ENCODE peak calls at places on chromosome X, in four cellular contexts. Q, N, M and G are unnamed samples.

GRCh38 chrX:100491174-100491573 is 81.1 kb upstream of the PCDH19 start:
- DNase-seq in Q (no peak), N (no peak), M (no peak), G (no peak)

GRCh38 chrX:118726887-118727685 is at the start of gene IL13RA1:
- DNase-seq in Q (peak; percentile 76), N (no peak), M (peak; percentile 81), G (peak; percentile 87)

GRCh38 chrX:78979789-78980464 is 34.7 kb downstream of the P2RY10 start:
- DNase-seq in Q (no peak), N (peak; percentile 8), M (peak; percentile 3), G (no peak)

GRCh38 chrX:7318246-7318645 is 170.3 kb upstream of the PUDP start:
- DNase-seq in Q (no peak), N (no peak), M (no peak), G (no peak)

GRCh38 chrX:45233541-45233940 is 32.9 kb upstream of the DIPK2B start:
- DNase-seq in Q (no peak), N (no peak), M (no peak), G (peak; percentile 16)

GRCh38 chrX:1661048-1661921 is 46.4 kb downstream of the ASMT start:
- DNase-seq in Q (peak; percentile 51), N (peak; percentile 98), M (no peak), G (no peak)

GRCh38 chrX:119417842-119418241 is 18.7 kb downstream of the SLC25A43 start:
- DNase-seq in Q (no peak), N (peak; percentile 36), M (peak; percentile 28), G (no peak)

GRCh38 chrX:120761810-120762209 is 113.9 kb downstream of the CT47B1 start:
- DNase-seq in Q (no peak), N (no peak), M (peak; percentile 38), G (no peak)

GRCh38 chrX:150729956-150730355 is 36.8 kb downstream of the MTMR1 start:
- DNase-seq in Q (no peak), N (no peak), M (no peak), G (no peak)

GRCh38 chrX:107559506-107559905 is 68.8 kb upstream of the PRPS1 start:
- DNase-seq in Q (no peak), N (no peak), M (no peak), G (no peak)

GRCh38 chrX:47849776-47850175 is 13.1 kb downstream of the ZNF81 start:
- DNase-seq in Q (no peak), N (peak; percentile 14), M (no peak), G (no peak)

GRCh38 chrX:20863649-20864048 is 510.6 kb upstream of the CNKSR2 start:
- DNase-seq in Q (no peak), N (no peak), M (no peak), G (peak; percentile 0)

GRCh38 chrX:136192135-136192534 is 44.8 kb downstream of the FHL1 start:
- DNase-seq in Q (no peak), N (no peak), M (no peak), G (no peak)

GRCh38 chrX:43741843-43742573 is 85.9 kb downstream of the MAOA start:
- DNase-seq in Q (no peak), N (no peak), M (peak; percentile 85), G (peak; percentile 46)

GRCh38 chrX:78725257-78725656 is 22.3 kb upstream of the LPAR4 start:
- DNase-seq in Q (no peak), N (no peak), M (no peak), G (no peak)

GRCh38 chrX:20530319-20530979 is 263.7 kb upstream of the RPS6KA3 start:
- DNase-seq in Q (peak; percentile 52), N (peak; percentile 41), M (peak; percentile 67), G (peak; percentile 48)

GRCh38 chrX:46967547-46967946 is 55.3 kb downstream of the JADE3 start:
- DNase-seq in Q (no peak), N (peak; percentile 33), M (no peak), G (peak; percentile 25)

GRCh38 chrX:128653524-128653923 is 601.3 kb upstream of the ACTRT1 start:
- DNase-seq in Q (no peak), N (no peak), M (no peak), G (no peak)

GRCh38 chrX:71604796-71605568 is 13.3 kb downstream of the CXCR3 start:
- DNase-seq in Q (no peak), N (no peak), M (no peak), G (no peak)

GRCh38 chrX:29911673-29912072 is 303.7 kb upstream of the MAGEB2 start:
- DNase-seq in Q (no peak), N (no peak), M (no peak), G (no peak)

GRCh38 chrX:94752434-94753169 is 1078.6 kb downstream of the FAM133A start:
- DNase-seq in Q (peak; percentile 63), N (no peak), M (no peak), G (no peak)

GRCh38 chrX:2500091-2500680 is 590 bp downstream of the DHRSX start:
- DNase-seq in Q (no peak), N (peak; percentile 62), M (peak; percentile 55), G (peak; percentile 60)

GRCh38 chrX:37302569-37302968 is 46.6 kb upstream of the PRRG1 start:
- DNase-seq in Q (no peak), N (no peak), M (peak; percentile 70), G (peak; percentile 48)

GRCh38 chrX:48971325-48972213 is at the start of gene KCND1:
- DNase-seq in Q (peak; percentile 35), N (no peak), M (peak; percentile 68), G (peak; percentile 24)
- H3K4me3 ChIP-seq in Q (no peak within 1 kb of the TSS), N (no peak within 1 kb of the TSS), M (peak within 1 kb of the TSS; percentile 51), G (peak within 1 kb of the TSS; percentile 13)

GRCh38 chrX:21974011-21974385 is 33.5 kb downstream of the SMS start:
- DNase-seq in Q (no peak), N (no peak), M (no peak), G (peak; percentile 80)

GRCh38 chrX:21975242-21975641 is 34.7 kb downstream of the SMS start:
- DNase-seq in Q (no peak), N (no peak), M (no peak), G (no peak)

GRCh38 chrX:21973321-21974010 is 33.0 kb downstream of the SMS start:
- DNase-seq in Q (no peak), N (no peak), M (no peak), G (no peak)

GRCh38 chrX:21972046-21972445 is 31.5 kb downstream of the SMS start:
- DNase-seq in Q (no peak), N (no peak), M (no peak), G (no peak)

DNA sequence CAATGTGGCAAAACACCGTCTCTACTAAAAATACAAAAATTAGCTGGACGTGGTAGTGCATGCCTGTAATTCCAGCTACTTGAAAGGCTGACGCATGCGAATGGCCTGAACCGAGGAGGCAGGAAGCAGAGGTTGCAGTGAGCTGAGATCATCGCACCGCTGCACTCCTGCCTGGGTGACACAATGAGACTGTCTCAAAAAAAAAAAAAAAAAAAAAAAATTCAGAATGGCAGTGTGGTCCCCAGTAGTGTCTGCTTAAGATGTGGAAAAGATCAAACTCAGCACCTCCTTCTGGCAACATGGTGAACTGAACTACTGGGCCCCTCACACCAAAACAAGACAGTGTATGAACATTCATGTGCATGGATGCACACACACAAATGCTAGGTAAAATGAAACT is 32.2 kb downstream of the SMS start:
- DNase-seq in Q (no peak), N (no peak), M (peak; percentile 77), G (peak; percentile 77)
- TF ChIP-seq CTCF in Q (no peak), N (no peak), M (peak; percentile 22), G (no peak)

DNA sequence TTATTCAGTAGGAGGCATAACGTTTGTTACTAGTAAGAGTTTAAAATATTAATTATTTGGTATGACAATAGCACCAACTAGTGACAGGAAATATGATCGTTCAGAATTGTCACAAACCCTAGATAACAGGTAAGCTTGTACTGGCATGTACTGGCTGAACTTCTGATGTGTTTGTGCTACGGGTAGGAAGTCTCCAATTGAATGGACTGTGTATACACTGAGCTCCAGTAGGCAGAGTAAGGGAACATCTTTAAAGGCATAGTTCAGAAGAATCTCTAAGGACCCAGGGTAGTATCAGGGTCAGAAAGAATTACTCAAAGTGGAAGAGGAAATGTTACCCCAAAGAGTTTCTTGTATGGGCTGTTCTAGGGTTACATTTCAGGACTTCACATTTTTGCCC is 230.4 kb downstream of the EDA2R start:
- DNase-seq in Q (no peak), N (peak; percentile 3), M (no peak), G (no peak)
- H3K4me3 ChIP-seq in Q (no peak overlapping the region), N (no peak overlapping the region), M (no peak overlapping the region), G (no peak overlapping the region)

GRCh38 chrX:9700555-9700954 is 65.1 kb downstream of the GPR143 start:
- DNase-seq in Q (no peak), N (no peak), M (no peak), G (no peak)
- TF ChIP-seq CTCF in Q (no peak), N (no peak), M (no peak), G (no peak)

DNA sequence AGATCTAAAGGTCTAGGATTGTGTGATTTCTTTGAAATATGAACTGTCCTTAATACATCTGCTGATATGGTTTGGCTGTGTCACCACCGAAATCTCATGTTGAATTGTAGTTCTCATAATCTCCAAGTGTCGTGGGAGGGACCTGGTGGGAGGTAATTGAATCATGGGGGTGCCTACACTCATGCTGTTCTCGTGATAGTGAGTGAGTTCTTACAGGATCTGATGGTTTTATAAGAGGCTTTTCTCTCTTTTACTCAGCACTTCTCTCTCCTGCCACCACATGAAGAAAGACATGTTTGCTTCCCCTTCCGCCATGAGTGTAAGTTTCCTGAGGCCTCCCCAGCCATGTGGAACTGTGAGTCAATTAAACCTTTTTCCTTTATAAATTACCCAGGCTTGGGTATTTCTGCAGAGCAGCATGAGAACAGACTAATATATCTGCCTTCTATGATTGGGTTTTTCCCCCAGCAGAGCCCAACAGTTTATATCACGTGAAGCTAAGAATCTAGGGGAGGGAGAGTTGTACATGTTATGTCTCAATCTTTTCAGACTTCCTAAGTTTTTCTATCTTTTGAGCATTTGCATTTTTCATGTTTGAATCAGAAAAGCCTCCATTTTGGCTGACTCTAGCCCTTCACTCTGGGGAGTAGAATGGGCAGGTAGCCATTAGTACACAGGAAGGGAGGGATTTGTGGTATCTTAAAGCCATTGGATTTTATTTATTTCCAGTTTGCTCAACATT is 58.9 kb downstream of the PLAC1 start:
- DNase-seq in Q (no peak), N (no peak), M (peak; percentile 88), G (no peak)
- H3K4me3 ChIP-seq in Q (no peak overlapping the region), N (no peak overlapping the region), M (no peak overlapping the region), G (no peak overlapping the region)

GRCh38 chrX:69096963-69097362 is 68.3 kb downstream of the PJA1 start:
- DNase-seq in Q (no peak), N (no peak), M (no peak), G (no peak)

GRCh38 chrX:69090022-69090421 is 75.2 kb downstream of the PJA1 start:
- DNase-seq in Q (no peak), N (no peak), M (no peak), G (peak; percentile 16)

GRCh38 chrX:69097451-69098236 is 67.6 kb downstream of the PJA1 start:
- DNase-seq in Q (no peak), N (no peak), M (no peak), G (peak; percentile 8)

GRCh38 chrX:69095260-69095659 is 70.0 kb downstream of the PJA1 start:
- DNase-seq in Q (no peak), N (no peak), M (no peak), G (no peak)

GRCh38 chrX:69093960-69094935 is 71.0 kb downstream of the PJA1 start:
- DNase-seq in Q (no peak), N (peak; percentile 52), M (peak; percentile 70), G (peak; percentile 64)
- TF ChIP-seq CTCF in Q (peak; percentile 16), N (peak; percentile 70), M (peak; percentile 56), G (peak; percentile 48)

GRCh38 chrX:38880460-38880859 is 79.2 kb downstream of the MID1IP1 start:
- DNase-seq in Q (no peak), N (peak; percentile 29), M (no peak), G (peak; percentile 69)
- H3K4me3 ChIP-seq in Q (no peak overlapping the region), N (peak overlapping the region; percentile 64), M (no peak overlapping the region), G (no peak overlapping the region)